ENCODE peak calls at places on chromosomes 2 and 18, in ten cellular contexts. I, P, B, U, A, L, Z, N, T and F are unnamed samples. For H3K4me1, the result is how much of the 10 kb centered on the place peaks cover.

GRCh38 chr18:22422909-22423548 is 5.3 kb upstream of the CTAGE1 start:
- ATAC-seq in I (no peak), P (no peak), B (no peak), U (peak), A (no peak), L (no peak), Z (peak), N (peak), T (no peak), F (peak)

GRCh38 chr2:190343500-190344274 is at the start of gene INPP1:
- ATAC-seq in I (peak), P (peak), B (peak), U (peak), A (peak), L (peak), Z (peak), N (peak), T (peak), F (peak)

GRCh38 chr2:152445791-152446201 is 110.8 kb downstream of the FMNL2 start:
- ATAC-seq in I (peak), P (no peak), B (peak), U (peak), A (peak), L (peak), Z (peak), N (peak), T (no peak), F (peak)

GRCh38 chr2:48589170-48589767 is 28.4 kb upstream of the GTF2A1L start:
- ATAC-seq in I (peak), P (peak), B (peak), U (peak), A (no peak), L (no peak), Z (peak), N (peak), T (peak), F (no peak)

GRCh38 chr18:58983260-58983659 is 118.6 kb downstream of the ZNF532 start:
- ATAC-seq in I (no peak), P (no peak), B (peak), U (no peak), A (no peak), L (peak), Z (no peak), N (no peak), T (no peak), F (no peak)

GRCh38 chr2:189281151-189281550 is 101.6 kb upstream of the COL5A2 start:
- ATAC-seq in I (no peak), P (no peak), B (no peak), U (no peak), A (no peak), L (no peak), Z (no peak), N (no peak), T (no peak), F (no peak)

GRCh38 chr2:224029876-224030275 is 9.2 kb downstream of the SERPINE2 start:
- ATAC-seq in I (no peak), P (no peak), B (no peak), U (no peak), A (no peak), L (no peak), Z (no peak), N (no peak), T (no peak), F (no peak)

GRCh38 chr2:62654423-62654791 is 51.1 kb upstream of the EHBP1 start:
- ATAC-seq in I (no peak), P (peak), B (peak), U (no peak), A (no peak), L (no peak), Z (peak), N (no peak), T (no peak), F (no peak)

GRCh38 chr18:29664278-29665021 is 1378.1 kb downstream of the DSC3 start:
- ATAC-seq in I (no peak), P (no peak), B (no peak), U (no peak), A (no peak), L (no peak), Z (no peak), N (no peak), T (no peak), F (no peak)

GRCh38 chr2:108565778-108566375 is 31.6 kb downstream of the LIMS1 start:
- ATAC-seq in I (peak), P (no peak), B (no peak), U (no peak), A (no peak), L (no peak), Z (no peak), N (no peak), T (no peak), F (no peak)

GRCh38 chr2:101124061-101124460 is 27.1 kb downstream of the TBC1D8 start:
- ATAC-seq in I (no peak), P (no peak), B (peak), U (no peak), A (no peak), L (no peak), Z (no peak), N (peak), T (no peak), F (no peak)

GRCh38 chr2:101119431-101119830 is 31.8 kb downstream of the TBC1D8 start:
- ATAC-seq in I (no peak), P (no peak), B (no peak), U (peak), A (no peak), L (peak), Z (peak), N (peak), T (peak), F (peak)

GRCh38 chr2:101120124-101120996 is 30.8 kb downstream of the TBC1D8 start:
- ATAC-seq in I (peak), P (peak), B (peak), U (peak), A (peak), L (peak), Z (peak), N (no peak), T (peak), F (peak)

GRCh38 chr2:101124684-101125366 is 26.4 kb downstream of the TBC1D8 start:
- ATAC-seq in I (no peak), P (peak), B (peak), U (peak), A (peak), L (peak), Z (peak), N (peak), T (peak), F (peak)

GRCh38 chr2:101121174-101121573 is 30.0 kb downstream of the TBC1D8 start:
- ATAC-seq in I (no peak), P (no peak), B (no peak), U (peak), A (peak), L (no peak), Z (no peak), N (no peak), T (peak), F (no peak)
- H3K4me1 ChIP-seq in I (under half), P (half or more), B (half or more), U (half or more), A (half or more), L (half or more), Z (under half), N (under half), T (half or more), F (under half)

GRCh38 chr2:135741395-135742306 is at the start of gene UBXN4:
- ATAC-seq in I (peak), P (peak), B (peak), U (peak), A (peak), L (peak), Z (peak), N (peak), T (peak), F (peak)
- TF ChIP-seq POLR2A in I (peak), P (peak), B (peak), U (peak), A (peak), L (peak), Z (peak), N (peak), T (peak), F (peak)

GRCh38 chr2:10879159-10879558 is 32.6 kb upstream of the KCNF1 start:
- ATAC-seq in I (no peak), P (no peak), B (no peak), U (no peak), A (no peak), L (no peak), Z (no peak), N (no peak), T (no peak), F (no peak)
- H3K4me1 ChIP-seq in I (under half), P (under half), B (under half), U (under half), A (under half), L (under half), Z (under half), N (under half), T (under half), F (under half)

DNA sequence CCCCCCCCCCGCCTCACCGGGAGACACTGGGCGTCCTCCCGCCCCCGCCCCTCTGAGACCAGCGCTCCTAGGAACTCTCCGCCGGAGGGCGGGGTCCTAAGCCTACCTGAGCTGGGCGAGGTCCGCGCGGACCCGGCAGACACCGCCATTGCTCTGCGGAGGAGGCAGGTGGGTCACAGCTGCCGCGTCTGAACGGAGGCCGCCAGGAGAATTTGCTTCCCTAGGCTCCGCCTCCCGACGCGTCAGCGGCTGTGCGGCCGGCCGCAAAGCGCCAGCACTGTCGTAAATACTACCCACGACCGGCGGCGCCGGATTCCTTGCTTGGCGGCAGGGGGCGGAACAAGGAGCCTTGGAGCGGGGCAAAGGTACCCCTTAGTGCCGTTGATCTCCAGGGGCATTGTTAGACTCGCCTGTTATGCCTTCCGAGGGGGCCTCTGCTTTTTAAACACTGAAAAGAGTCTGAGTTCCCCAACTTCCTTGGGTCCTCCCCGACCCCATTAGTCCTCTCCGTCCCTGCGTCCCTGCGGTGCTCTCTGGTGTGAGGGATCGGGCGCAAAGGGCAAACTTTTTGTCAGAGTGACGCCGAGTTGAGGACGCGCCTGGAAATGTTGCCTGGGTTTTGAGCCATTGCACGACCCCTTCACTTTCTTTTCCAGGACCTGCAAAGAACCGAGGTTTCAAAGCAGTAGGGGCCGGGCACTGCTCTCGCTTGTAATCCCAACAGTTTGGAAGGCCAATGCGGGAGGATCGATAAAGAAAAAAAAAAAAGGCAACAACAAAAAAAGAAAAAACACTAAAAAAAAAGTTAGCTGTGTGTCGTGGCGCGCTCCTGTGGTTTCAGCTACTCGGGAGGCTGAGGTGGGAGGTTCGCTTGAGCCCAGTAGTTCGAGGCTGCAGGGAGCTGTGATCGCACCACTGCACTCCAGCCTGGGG is at the start of gene GGCX:
- ATAC-seq in I (peak), P (peak), B (peak), U (peak), A (peak), L (peak), Z (peak), N (peak), T (peak), F (peak)
- TF ChIP-seq POLR2A in I (peak), P (peak), B (peak), U (peak), A (peak), L (no peak), Z (peak), N (peak), T (peak), F (peak)

GRCh38 chr2:8569332-8569930 is 112.4 kb upstream of the ID2 start:
- ATAC-seq in I (no peak), P (no peak), B (no peak), U (no peak), A (no peak), L (no peak), Z (no peak), N (no peak), T (no peak), F (no peak)

GRCh38 chr2:8570637-8571036 is 111.2 kb upstream of the ID2 start:
- ATAC-seq in I (no peak), P (no peak), B (no peak), U (no peak), A (no peak), L (no peak), Z (no peak), N (no peak), T (no peak), F (no peak)

GRCh38 chr2:8567469-8568108 is 114.3 kb upstream of the ID2 start:
- ATAC-seq in I (no peak), P (no peak), B (no peak), U (no peak), A (peak), L (no peak), Z (no peak), N (no peak), T (no peak), F (no peak)

GRCh38 chr2:8566788-8567468 is 114.9 kb upstream of the ID2 start:
- ATAC-seq in I (no peak), P (no peak), B (no peak), U (no peak), A (peak), L (peak), Z (no peak), N (no peak), T (no peak), F (no peak)

DNA sequence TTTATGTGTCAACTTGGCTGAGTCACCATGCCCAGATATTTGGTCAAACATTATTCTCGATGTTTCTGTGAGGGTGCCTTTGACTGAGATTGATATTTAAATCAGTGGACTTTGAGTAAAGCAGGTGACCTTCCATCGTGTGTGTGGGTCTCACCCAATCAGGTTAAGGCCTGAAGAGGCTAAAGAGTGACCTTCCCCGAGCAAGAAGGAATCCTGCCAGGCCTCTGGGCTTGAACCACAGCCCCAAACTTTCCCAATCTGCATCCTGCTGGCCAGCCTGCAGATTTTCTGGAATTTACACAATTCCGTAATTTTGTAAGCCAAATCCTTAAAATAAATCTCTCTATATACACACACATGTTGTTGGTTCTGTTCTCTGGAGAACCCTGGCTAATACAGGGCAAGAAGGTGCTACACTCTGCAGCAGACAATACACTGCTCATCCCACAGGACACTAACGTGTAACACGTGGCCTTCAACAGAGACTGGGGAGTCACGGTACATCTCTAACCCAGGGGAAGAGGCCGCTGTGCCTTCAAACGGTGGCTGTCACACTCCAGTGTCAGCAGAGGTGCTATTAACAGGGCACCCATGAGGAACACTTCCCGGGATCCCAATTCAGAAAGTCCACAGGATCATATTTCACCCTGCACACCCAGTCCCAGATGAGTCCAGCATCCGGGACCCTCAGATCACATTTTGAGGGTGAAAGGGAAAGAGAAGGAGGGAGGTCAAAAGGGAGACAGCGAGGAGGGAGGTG is 113.1 kb upstream of the ID2 start:
- ATAC-seq in I (no peak), P (no peak), B (no peak), U (no peak), A (no peak), L (no peak), Z (peak), N (no peak), T (no peak), F (no peak)
- H3K4me1 ChIP-seq in I (under half), P (under half), B (under half), U (under half), A (under half), L (under half), Z (under half), N (under half), T (under half), F (under half)

GRCh38 chr2:105039559-105039958 is 1.7 kb downstream of the MRPS9 start:
- ATAC-seq in I (no peak), P (no peak), B (no peak), U (no peak), A (no peak), L (no peak), Z (no peak), N (no peak), T (no peak), F (no peak)

GRCh38 chr2:105038383-105039061 is 653 bp downstream of the MRPS9 start:
- ATAC-seq in I (no peak), P (peak), B (peak), U (no peak), A (peak), L (no peak), Z (peak), N (peak), T (peak), F (no peak)

GRCh38 chr2:105034170-105034569 is 3.7 kb upstream of the MRPS9 start:
- ATAC-seq in I (no peak), P (no peak), B (no peak), U (no peak), A (no peak), L (no peak), Z (no peak), N (no peak), T (no peak), F (no peak)

GRCh38 chr2:105042189-105042588 is 4.3 kb downstream of the MRPS9 start:
- ATAC-seq in I (no peak), P (no peak), B (no peak), U (no peak), A (no peak), L (no peak), Z (no peak), N (no peak), T (no peak), F (no peak)

DNA sequence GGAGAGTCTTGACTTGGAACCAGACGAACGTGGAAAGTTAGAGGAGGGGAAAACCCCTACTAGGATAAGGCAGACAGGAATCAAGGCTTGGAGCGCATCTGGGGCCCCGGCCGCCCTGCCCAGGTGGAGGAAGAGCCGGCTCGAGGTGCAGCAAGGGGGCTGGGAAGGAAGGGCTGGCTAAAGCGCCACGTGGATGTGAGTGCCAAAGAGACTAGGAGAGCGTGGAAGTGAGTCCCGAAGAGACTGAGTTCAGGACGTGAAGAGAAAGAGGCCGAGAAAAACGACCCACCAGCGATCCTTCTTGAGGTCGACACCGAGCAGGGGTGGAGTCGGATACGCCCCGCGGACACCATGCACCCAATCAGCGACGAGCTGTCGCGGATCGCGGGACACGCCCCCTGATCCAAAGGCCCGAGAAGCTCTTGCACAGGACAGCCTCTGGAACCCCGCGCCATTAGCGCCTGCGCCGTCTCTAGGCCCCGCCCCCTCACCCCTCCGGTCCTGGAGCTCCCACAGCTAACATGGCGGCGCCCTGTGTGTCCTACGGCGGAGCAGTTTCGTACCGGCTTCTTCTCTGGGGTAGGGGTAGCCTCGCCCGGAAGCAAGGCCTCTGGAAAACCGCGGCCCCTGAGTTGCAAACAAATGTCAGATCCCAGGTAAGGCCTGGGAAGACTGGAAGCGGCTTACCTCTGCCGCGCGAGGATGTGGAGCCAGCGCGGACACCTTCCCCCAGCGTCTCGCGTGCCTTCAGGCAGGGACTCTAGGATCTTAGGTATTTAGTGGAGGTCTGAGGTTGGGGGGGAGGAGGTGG is at the start of gene MRPS9:
- ATAC-seq in I (peak), P (peak), B (peak), U (peak), A (peak), L (peak), Z (peak), N (peak), T (peak), F (peak)
- TF ChIP-seq POLR2A in I (peak), P (peak), B (peak), U (peak), A (peak), L (no peak), Z (peak), N (peak), T (peak), F (peak)

DNA sequence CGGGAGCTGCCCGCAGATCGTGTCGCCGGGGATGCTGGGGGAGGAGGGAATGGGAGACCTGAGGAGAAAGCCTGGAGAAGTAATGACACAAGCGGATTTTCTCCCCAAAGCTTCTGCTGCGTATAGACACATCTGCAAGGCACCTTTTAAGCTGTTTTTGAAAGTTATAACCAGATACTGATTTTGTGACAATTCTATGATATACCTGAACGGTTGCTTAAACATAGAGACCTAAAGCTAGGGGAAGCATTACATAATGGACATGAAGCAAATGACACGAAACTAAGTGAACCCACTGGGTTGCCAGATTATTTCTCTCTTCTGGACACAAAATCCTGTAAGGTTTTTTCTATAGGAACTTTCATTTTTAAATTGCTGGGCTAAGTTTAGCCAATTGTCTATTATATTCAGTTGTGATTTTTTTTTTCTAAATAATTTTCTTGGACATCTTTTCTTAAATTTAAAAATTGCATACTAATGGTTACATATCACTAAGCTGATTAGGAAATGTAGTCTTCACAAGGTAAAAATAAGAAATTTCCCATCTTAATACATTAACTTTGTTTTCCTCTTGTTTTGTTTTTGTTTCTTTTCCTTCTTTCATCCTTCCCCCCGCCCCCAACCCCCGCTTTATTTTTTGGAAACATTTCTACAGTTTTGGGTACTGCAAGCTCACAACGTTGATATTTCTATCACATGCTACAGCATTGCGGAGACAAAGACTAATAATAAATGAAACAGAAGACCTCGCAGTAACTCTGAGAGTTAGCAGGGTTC is 1.3 kb downstream of the OSBPL6 start:
- ATAC-seq in I (no peak), P (no peak), B (no peak), U (no peak), A (no peak), L (no peak), Z (no peak), N (no peak), T (no peak), F (no peak)
- H3K4me1 ChIP-seq in I (under half), P (under half), B (under half), U (under half), A (under half), L (under half), Z (under half), N (under half), T (under half), F (under half)